ENCODE peak calls at places on chromosomes 6 and 20, in six cellular contexts. T is heart left ventricle, O is sigmoid colon, E is H54, C is upper lobe of left lung, H is spleen. P is an unnamed sample.

GRCh38 chr6:44036699-44037101 is 90.6 kb downstream of the MRPL14 start:
- DNase-seq in E (no peak), T (no peak), C (no peak), H (no peak), O (peak; percentile 40), P (peak; percentile 12)

GRCh38 chr6:108168501-108168979 is 2.7 kb downstream of the NR2E1 start:
- DNase-seq in T (peak; percentile 42), C (peak; percentile 89), H (peak; percentile 88), O (no peak), E (no peak), P (no peak)

GRCh38 chr6:127202676-127203075 is 64.0 kb upstream of the RNF146 start:
- DNase-seq in O (no peak), T (no peak), E (no peak), C (no peak), H (no peak), P (no peak)

GRCh38 chr6:20340459-20340858 is 61.2 kb upstream of the E2F3 start:
- DNase-seq in C (no peak), H (no peak), E (no peak), O (no peak), T (no peak), P (no peak)

GRCh38 chr20:49034070-49034732 is 11.9 kb upstream of the CSE1L start:
- DNase-seq in H (no peak), O (no peak), C (no peak), E (no peak), T (no peak), P (no peak)

GRCh38 chr6:109512271-109512817 is 29.3 kb upstream of the ZBTB24 start:
- DNase-seq in C (no peak), T (no peak), O (no peak), E (no peak), H (no peak), P (no peak)

GRCh38 chr20:59141818-59142581 is 21.6 kb upstream of the ZNF831 start:
- DNase-seq in T (no peak), O (no peak), H (no peak), E (no peak), C (no peak), P (no peak)

GRCh38 chr6:133526436-133526835 is 285.3 kb downstream of the EYA4 start:
- DNase-seq in O (no peak), C (no peak), H (no peak), E (no peak), T (no peak), P (no peak)

GRCh38 chr6:18216411-18216810 is 47.9 kb downstream of the DEK start:
- DNase-seq in H (no peak), T (no peak), E (no peak), C (no peak), O (no peak), P (no peak)

GRCh38 chr20:25584905-25585704 is at the start of gene NINL:
- DNase-seq in C (peak; percentile 93), H (peak; percentile 80), E (peak; percentile 67), T (no peak), O (peak; percentile 78), P (peak; percentile 55)

GRCh38 chr20:25280051-25280573 is 32.2 kb downstream of the PYGB start:
- DNase-seq in O (peak; percentile 82), H (peak; percentile 72), T (peak; percentile 66), C (no peak), E (no peak), P (peak; percentile 65)

GRCh38 chr20:50050660-50051308 is 62.2 kb downstream of the UBE2V1 start:
- DNase-seq in C (no peak), O (no peak), H (no peak), T (no peak), E (no peak), P (no peak)

GRCh38 chr6:2634151-2634964 is 116.4 kb downstream of the MYLK4 start:
- DNase-seq in C (peak; percentile 96), H (peak; percentile 95), O (peak; percentile 92), E (peak; percentile 80), T (peak; percentile 90), P (peak; percentile 83)

GRCh38 chr6:100229512-100229911 is 235.2 kb downstream of the SIM1 start:
- DNase-seq in C (no peak), T (no peak), H (no peak), E (no peak), O (no peak), P (no peak)

GRCh38 chr6:100230976-100231316 is 233.8 kb downstream of the SIM1 start:
- DNase-seq in E (no peak), C (no peak), H (no peak), T (no peak), O (no peak), P (no peak)

GRCh38 chr6:100230115-100230975 is 234.4 kb downstream of the SIM1 start:
- DNase-seq in O (no peak), E (no peak), H (no peak), C (no peak), T (no peak), P (no peak)

GRCh38 chr6:100226811-100227210 is 232.8 kb upstream of the MCHR2 start:
- DNase-seq in E (no peak), H (no peak), T (no peak), C (no peak), O (no peak), P (no peak)

GRCh38 chr6:100228437-100229424 is 234.7 kb upstream of the MCHR2 start:
- DNase-seq in E (peak; percentile 41), T (peak; percentile 73), H (peak; percentile 88), O (peak; percentile 63), C (peak; percentile 91), P (peak; percentile 80)
- TF ChIP-seq POLR2A in E (peak; percentile 66), T (no peak), H (no peak), O (no peak), C (peak; percentile 34), P (no peak)

GRCh38 chr20:46117704-46118467 is at the start of gene CD40:
- DNase-seq in O (peak; percentile 95), T (peak; percentile 92), E (no peak), C (peak; percentile 93), H (peak; percentile 93), P (peak; percentile 90)
- TF ChIP-seq POLR2A in O (no peak), T (peak; percentile 55), E (no peak), C (peak; percentile 70), H (no peak), P (peak; percentile 39)

GRCh38 chr20:13995841-13996240 is 525 bp downstream of the MACROD2 start:
- DNase-seq in C (peak; percentile 92), H (no peak), T (peak; percentile 26), O (peak; percentile 71), E (no peak), P (peak; percentile 81)

GRCh38 chr20:13991311-13991710 is 897 bp upstream of the SEL1L2 start:
- DNase-seq in C (no peak), E (no peak), T (no peak), H (no peak), O (no peak), P (no peak)

GRCh38 chr20:13990465-13990864 is at the start of gene SEL1L2:
- DNase-seq in T (no peak), O (no peak), E (no peak), H (no peak), C (no peak), P (no peak)

GRCh38 chr20:13996265-13996664 is 949 bp downstream of the MACROD2 start:
- DNase-seq in C (no peak), T (no peak), O (no peak), E (no peak), H (no peak), P (no peak)

GRCh38 chr20:13995086-13995665 is at the start of gene MACROD2:
- DNase-seq in E (no peak), T (peak; percentile 92), O (peak; percentile 95), H (peak; percentile 90), C (peak; percentile 100), P (peak; percentile 97)
- TF ChIP-seq POLR2A in E (no peak), T (peak; percentile 66), O (peak; percentile 29), H (no peak), C (peak; percentile 67), P (peak; percentile 72)

GRCh38 chr6:26521485-26522391 is 16.4 kb upstream of the HMGN4 start:
- DNase-seq in H (peak; percentile 97), T (peak; percentile 89), O (peak; percentile 92), C (peak; percentile 96), E (no peak), P (peak; percentile 84)

GRCh38 chr6:26519359-26519758 is 18.8 kb upstream of the HMGN4 start:
- DNase-seq in C (no peak), T (no peak), E (no peak), O (no peak), H (no peak), P (no peak)

GRCh38 chr6:26520840-26521484 is 17.2 kb upstream of the HMGN4 start:
- DNase-seq in E (peak; percentile 70), H (peak; percentile 97), C (peak; percentile 95), T (peak; percentile 91), O (peak; percentile 95), P (peak; percentile 90)

GRCh38 chr6:26516481-26517427 is 16.7 kb downstream of the BTN1A1 start:
- DNase-seq in T (no peak), H (no peak), C (no peak), E (no peak), O (no peak), P (no peak)

GRCh38 chr6:26520088-26520839 is 17.9 kb upstream of the HMGN4 start:
- DNase-seq in T (peak; percentile 73), O (peak; percentile 84), E (no peak), C (no peak), H (no peak), P (peak; percentile 67)
- TF ChIP-seq POLR2A in T (peak; percentile 22), O (no peak), E (no peak), C (peak; percentile 19), H (no peak), P (no peak)

P was measured in right lobe of liver.